ENCODE peak calls at places on chromosomes 4 and X, in eight cellular contexts. N is vagina, A is IMR-90, V is uterus, D is ovary, J is K562, X is Peyer's patch, Q is breast epithelium. O is an unnamed sample.
A peak's percentile ranks its signal among the peaks of the same experiment; 100 is the strongest.

GRCh38 chr4:159298502-159298901 is 195.6 kb downstream of the RAPGEF2 start:
- DNase-seq in Q (no peak), V (no peak), J (no peak), D (no peak), A (peak; percentile 59), X (no peak), N (no peak), O (no peak)

GRCh38 chr4:93605163-93605562 is 223.4 kb upstream of the ATOH1 start:
- DNase-seq in X (no peak), N (no peak), A (no peak), J (no peak), V (no peak), D (no peak), Q (no peak), O (no peak)

GRCh38 chr4:14176613-14177012 is 549.1 kb upstream of the BOD1L1 start:
- DNase-seq in A (peak; percentile 49), X (no peak), V (no peak), Q (no peak), D (no peak), J (no peak), N (no peak), O (no peak)

GRCh38 chrX:40570346-40571093 is 10.2 kb upstream of the ATP6AP2 start:
- DNase-seq in D (no peak), A (no peak), Q (no peak), N (no peak), X (peak; percentile 47), J (no peak), V (no peak), O (peak; percentile 13)

GRCh38 chr4:113952452-113953029 is 26.9 kb downstream of the ARSJ start:
- DNase-seq in N (no peak), Q (no peak), A (peak; percentile 62), X (no peak), D (no peak), J (no peak), V (no peak), O (no peak)

GRCh38 chr4:1099270-1099669 is 14.1 kb downstream of the RNF212 start:
- DNase-seq in A (no peak), Q (no peak), X (no peak), N (no peak), J (no peak), D (no peak), V (no peak), O (no peak)

GRCh38 chrX:69229436-69229835 is 64.2 kb upstream of the PJA1 start:
- DNase-seq in A (peak; percentile 77), N (no peak), Q (no peak), D (no peak), X (peak; percentile 4), V (peak; percentile 16), J (no peak), O (no peak)

GRCh38 chr4:131609039-131609438 is 1540.1 kb upstream of the PCDH10 start:
- DNase-seq in D (no peak), V (no peak), J (no peak), Q (no peak), X (no peak), N (no peak), A (no peak), O (no peak)

GRCh38 chrX:33465137-33465536 is 253.8 kb upstream of the DMD start:
- DNase-seq in Q (no peak), X (no peak), N (no peak), D (no peak), J (no peak), V (no peak), A (no peak), O (no peak)

GRCh38 chrX:2327423-2327822 is 173.4 kb downstream of the DHRSX start:
- DNase-seq in V (no peak), A (no peak), D (no peak), Q (no peak), J (no peak), N (no peak), X (no peak), O (no peak)

GRCh38 chr4:185224597-185224996 is 15.2 kb downstream of the SNX25 start:
- DNase-seq in A (no peak), X (no peak), D (no peak), J (no peak), Q (no peak), N (no peak), V (no peak), O (no peak)

GRCh38 chr4:149910177-149910576 is 94.5 kb upstream of the IQCM start:
- DNase-seq in J (no peak), Q (no peak), A (no peak), V (no peak), X (no peak), D (no peak), N (no peak), O (no peak)

GRCh38 chr4:78512357-78512920 is 39.1 kb upstream of the ANXA3 start:
- DNase-seq in X (peak; percentile 63), Q (no peak), V (no peak), D (no peak), J (no peak), N (no peak), A (peak; percentile 10), O (peak; percentile 59)

GRCh38 chr4:83231620-83232056 is 53.0 kb downstream of the COQ2 start:
- DNase-seq in D (no peak), X (no peak), Q (no peak), N (peak; percentile 11), V (no peak), A (no peak), J (no peak), O (no peak)

GRCh38 chr4:6892190-6892908 is 17.3 kb upstream of the TBC1D14 start:
- DNase-seq in N (no peak), A (peak; percentile 79), D (no peak), Q (no peak), J (peak; percentile 89), V (no peak), X (peak; percentile 82), O (no peak)

GRCh38 chr4:175339100-175339707 is 421.0 kb downstream of the ADAM29 start:
- DNase-seq in J (no peak), Q (no peak), V (no peak), X (no peak), N (no peak), D (no peak), A (peak; percentile 80), O (no peak)

GRCh38 chrX:104351173-104351769 is 96.5 kb upstream of the ESX1 start:
- DNase-seq in A (peak; percentile 82), X (no peak), J (no peak), D (no peak), V (no peak), Q (no peak), N (no peak), O (no peak)

GRCh38 chr4:23717528-23718248 is 172.2 kb downstream of the PPARGC1A start:
- DNase-seq in V (no peak), A (peak; percentile 31), Q (no peak), D (no peak), N (no peak), J (peak; percentile 72), X (no peak), O (no peak)

GRCh38 chr4:86450861-86451260 is 91.0 kb upstream of the MAPK10 start:
- DNase-seq in A (no peak), Q (no peak), J (no peak), V (no peak), N (no peak), X (no peak), D (no peak), O (no peak)

GRCh38 chr4:129971419-129971818 is 875.5 kb downstream of the C4orf33 start:
- DNase-seq in X (no peak), D (no peak), N (no peak), A (no peak), J (no peak), Q (no peak), V (no peak), O (no peak)

GRCh38 chrX:53241558-53241957 is 16.6 kb upstream of the KDM5C start:
- DNase-seq in V (no peak), J (no peak), N (no peak), A (no peak), D (no peak), Q (no peak), X (no peak), O (no peak)

GRCh38 chrX:53247928-53248327 is 22.9 kb upstream of the KDM5C start:
- DNase-seq in D (no peak), Q (no peak), X (no peak), N (no peak), A (no peak), V (no peak), J (no peak), O (no peak)

GRCh38 chrX:53246231-53246630 is 21.2 kb upstream of the KDM5C start:
- DNase-seq in X (no peak), A (no peak), N (no peak), Q (no peak), D (no peak), J (no peak), V (no peak), O (no peak)

GRCh38 chrX:53242310-53242709 is 17.3 kb upstream of the KDM5C start:
- DNase-seq in V (no peak), J (no peak), N (no peak), Q (no peak), X (no peak), D (no peak), A (no peak), O (no peak)

GRCh38 chrX:53244610-53245009 is 19.6 kb upstream of the KDM5C start:
- DNase-seq in J (no peak), N (no peak), X (no peak), V (no peak), A (no peak), Q (no peak), D (no peak), O (no peak)
- TF ChIP-seq CTCF in J (peak; percentile 35), N (no peak), X (no peak), V (peak; percentile 9), A (peak; percentile 45), Q (no peak), D (no peak), O (peak; percentile 7)

GRCh38 chr4:10098770-10099139 is 17.8 kb downstream of the WDR1 start:
- DNase-seq in J (no peak), Q (no peak), D (no peak), A (peak; percentile 80), N (no peak), X (no peak), V (no peak), O (no peak)
- H3K4me1 ChIP-seq in J (peaks cover 20% of the 10 kb centered on the region), Q (peaks cover 8% of the 10 kb centered on the region), D (peaks cover 16% of the 10 kb centered on the region), A (peaks cover 61% of the 10 kb centered on the region), N (peaks cover 95% of the 10 kb centered on the region), X (peaks cover 61% of the 10 kb centered on the region), V (peaks cover 15% of the 10 kb centered on the region), O (no peaks in the 10 kb centered on the region)

GRCh38 chrX:71859637-71860036 is 51.0 kb upstream of the NHSL2 start:
- DNase-seq in D (no peak), V (no peak), Q (no peak), X (no peak), J (no peak), N (no peak), A (peak; percentile 33), O (peak; percentile 14)
- TF ChIP-seq POLR2A in D (no peak), V (no peak), Q (no peak), X (no peak), J (no peak), N (no peak), A (no peak), O (no peak)

GRCh38 chrX:24293412-24293811 is 20.5 kb downstream of the SUPT20HL2 start:
- DNase-seq in N (no peak), J (no peak), A (no peak), X (no peak), V (no peak), D (no peak), Q (no peak), O (no peak)

GRCh38 chrX:24298191-24298590 is 15.7 kb downstream of the SUPT20HL2 start:
- DNase-seq in X (no peak), J (no peak), V (no peak), N (no peak), D (no peak), Q (no peak), A (peak; percentile 4), O (no peak)

GRCh38 chrX:24292358-24292757 is 21.5 kb downstream of the SUPT20HL2 start:
- DNase-seq in N (no peak), V (peak; percentile 69), X (no peak), D (peak; percentile 42), Q (no peak), J (no peak), A (no peak), O (no peak)

GRCh38 chrX:24294619-24295018 is 19.2 kb downstream of the SUPT20HL2 start:
- DNase-seq in Q (no peak), A (no peak), J (no peak), D (peak; percentile 56), V (no peak), N (no peak), X (no peak), O (peak; percentile 13)
- TF ChIP-seq CTCF in Q (no peak), A (peak; percentile 29), J (peak; percentile 53), D (no peak), V (no peak), N (no peak), X (no peak), O (no peak)

O was measured in body of pancreas.